ENCODE peak calls at places on chromosomes 1 and 21, in four cellular contexts. P is GM12878, W is H1, C is HepG2. Y is an unnamed sample.

GRCh38 chr1:206012086-206012859 is 9.1 kb upstream of the RAB7B start:
- DNase-seq in C (peak; percentile 29), W (no peak), P (peak; percentile 66), Y (no peak)

GRCh38 chr21:40120944-40121575 is 253.8 kb downstream of the PCP4 start:
- DNase-seq in W (no peak), C (peak; percentile 2), P (no peak), Y (peak; percentile 40)

GRCh38 chr1:32769524-32770220 is 47.5 kb downstream of the YARS1 start:
- DNase-seq in P (no peak), C (no peak), W (no peak), Y (no peak)

GRCh38 chr1:17229379-17229778 is 19.5 kb upstream of the PADI3 start:
- DNase-seq in P (no peak), W (no peak), C (no peak), Y (no peak)

GRCh38 chr21:32320059-32320458 is 21.4 kb downstream of the MRAP start:
- DNase-seq in W (no peak), C (no peak), P (no peak), Y (no peak)

GRCh38 chr1:204564835-204565234 is 48.6 kb downstream of the MDM4 start:
- DNase-seq in P (peak; percentile 73), W (no peak), C (no peak), Y (no peak)

GRCh38 chr1:205797122-205797521 is 15.9 kb downstream of the SLC41A1 start:
- DNase-seq in W (no peak), C (no peak), P (no peak), Y (no peak)

GRCh38 chr1:61183471-61184034 is 101.2 kb downstream of the NFIA start:
- DNase-seq in C (peak; percentile 94), P (no peak), W (no peak), Y (no peak)

GRCh38 chr1:119531606-119532323 is 24.8 kb downstream of the HSD3B1 start:
- DNase-seq in P (no peak), W (no peak), C (no peak), Y (no peak)

GRCh38 chr1:154193821-154194220 is 1.9 kb upstream of the TPM3 start:
- DNase-seq in W (no peak), C (peak; percentile 52), P (no peak), Y (no peak)

GRCh38 chr1:55375617-55376258 is 160.6 kb upstream of the USP24 start:
- DNase-seq in W (no peak), P (no peak), C (peak; percentile 34), Y (peak; percentile 65)

GRCh38 chr1:17315542-17316130 is 7.6 kb downstream of the PADI4 start:
- DNase-seq in W (peak; percentile 47), C (no peak), P (no peak), Y (no peak)

GRCh38 chr21:45381036-45381787 is 23.8 kb upstream of the COL18A1 start:
- DNase-seq in P (no peak), C (no peak), W (no peak), Y (no peak)

GRCh38 chr1:198496216-198497143 is 44.0 kb downstream of the ATP6V1G3 start:
- DNase-seq in C (no peak), P (no peak), W (no peak), Y (no peak)

GRCh38 chr1:3454811-3455618 is 550 bp downstream of the ARHGEF16 start:
- DNase-seq in C (peak; percentile 88), P (no peak), W (peak; percentile 47), Y (peak; percentile 74)

GRCh38 chr1:157399984-157400382 is 152.3 kb downstream of the FCRL5 start:
- DNase-seq in P (no peak), C (peak; percentile 10), W (no peak), Y (no peak)

GRCh38 chr21:46189213-46189958 is 5.1 kb upstream of the SPATC1L start:
- DNase-seq in W (no peak), P (no peak), C (no peak), Y (peak; percentile 62)

GRCh38 chr1:22976461-22977243 is 4.0 kb upstream of the LACTBL1 start:
- DNase-seq in P (peak; percentile 40), W (peak; percentile 57), C (peak; percentile 74), Y (peak; percentile 82)

GRCh38 chr1:94612555-94613204 is 71.1 kb upstream of the F3 start:
- DNase-seq in C (no peak), P (no peak), W (no peak), Y (no peak)

GRCh38 chr1:26538480-26539412 is 9.2 kb downstream of the RPS6KA1 start:
- DNase-seq in C (peak; percentile 41), W (no peak), P (no peak), Y (peak; percentile 69)

GRCh38 chr21:39159342-39160063 is 23.7 kb downstream of the PSMG1 start:
- DNase-seq in C (no peak), P (no peak), W (no peak), Y (no peak)

GRCh38 chr1:92749024-92749634 is 35.8 kb downstream of the EVI5 start:
- DNase-seq in P (no peak), C (peak; percentile 62), W (no peak), Y (peak; percentile 22)

GRCh38 chr1:226920446-226920894 is 19.6 kb upstream of the COQ8A start:
- DNase-seq in C (peak; percentile 79), P (no peak), W (no peak), Y (no peak)

GRCh38 chr1:174789399-174789798 is 210.3 kb upstream of the CACYBP start:
- DNase-seq in W (no peak), P (peak; percentile 50), C (no peak), Y (no peak)

GRCh38 chr1:90821793-90822359 is 104.8 kb upstream of the BARHL2 start:
- DNase-seq in W (no peak), P (no peak), C (no peak), Y (no peak)

GRCh38 chr21:44407493-44407892 is 47.8 kb upstream of the LRRC3 start:
- DNase-seq in W (no peak), C (no peak), P (no peak), Y (peak; percentile 2)

GRCh38 chr1:230308039-230308438 is 118.1 kb downstream of the PGBD5 start:
- DNase-seq in C (no peak), W (no peak), P (no peak), Y (no peak)

GRCh38 chr1:205632374-205633169 is 761 bp upstream of the ELK4 start:
- DNase-seq in C (no peak), W (no peak), P (no peak), Y (no peak)

GRCh38 chr1:55481634-55482033 is 266.5 kb upstream of the USP24 start:
- DNase-seq in P (no peak), C (no peak), W (no peak), Y (no peak)

DNA sequence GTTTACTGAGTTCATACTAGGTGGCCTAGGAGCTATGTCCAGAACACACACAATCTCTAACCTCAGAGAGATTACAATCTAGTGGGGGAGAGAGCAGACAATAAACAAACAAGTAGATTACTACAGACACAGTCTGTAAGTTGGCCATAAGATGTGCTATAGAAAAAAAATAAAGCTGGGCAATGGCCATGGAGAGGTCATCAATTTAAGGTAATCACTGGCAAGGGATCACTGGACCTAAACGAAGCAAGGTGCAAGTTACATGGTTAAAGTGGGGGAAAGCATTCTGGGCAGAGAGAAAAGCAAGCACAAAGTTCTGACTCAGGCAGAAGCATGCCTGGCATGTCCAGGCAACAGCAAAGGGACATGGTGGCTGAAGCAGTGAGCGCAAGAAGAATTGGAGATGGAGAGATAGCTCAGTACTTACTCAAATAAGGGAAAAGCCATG is 147.0 kb downstream of the RERE start:
- DNase-seq in W (no peak), P (no peak), C (peak; percentile 79), Y (no peak)
- H3K4me2 ChIP-seq in W (no peak overlapping the region), P (no peak overlapping the region), C (peak overlapping the region; percentile 41), Y (peak overlapping the region; percentile 25)

GRCh38 chr1:14303011-14303410 is 295.5 kb upstream of the KAZN start:
- DNase-seq in W (no peak), C (no peak), P (no peak), Y (no peak)

GRCh38 chr1:14300991-14301703 is 297.3 kb upstream of the KAZN start:
- DNase-seq in W (no peak), C (no peak), P (no peak), Y (peak; percentile 23)

GRCh38 chr1:14302025-14302424 is 296.5 kb upstream of the KAZN start:
- DNase-seq in P (no peak), C (no peak), W (no peak), Y (no peak)

GRCh38 chr1:14301704-14302024 is 296.8 kb upstream of the KAZN start:
- DNase-seq in C (no peak), W (no peak), P (no peak), Y (no peak)

GRCh38 chr1:14304381-14304865 is 294.1 kb upstream of the KAZN start:
- DNase-seq in C (no peak), P (no peak), W (no peak), Y (no peak)
- TF ChIP-seq POLR2AphosphoS5 in C (no peak), P (no peak), W (no peak), Y (no peak)

GRCh38 chr1:213055087-213055591 is 4.1 kb downstream of the RPS6KC1 start:
- DNase-seq in W (no peak), C (no peak), P (no peak), Y (no peak)
- TF ChIP-seq TAF1 in W (no peak), C (no peak), P (no peak), Y (no peak)

GRCh38 chr1:96880626-96881025 is 159.0 kb downstream of the PTBP2 start:
- DNase-seq in P (no peak), W (no peak), C (no peak), Y (no peak)

GRCh38 chr1:96887501-96887900 is 165.9 kb downstream of the PTBP2 start:
- DNase-seq in P (no peak), W (no peak), C (no peak), Y (no peak)

GRCh38 chr1:96886474-96886873 is 164.9 kb downstream of the PTBP2 start:
- DNase-seq in C (no peak), W (no peak), P (no peak), Y (no peak)

GRCh38 chr1:96878640-96879039 is 157.1 kb downstream of the PTBP2 start:
- DNase-seq in C (no peak), W (no peak), P (no peak), Y (no peak)

DNA sequence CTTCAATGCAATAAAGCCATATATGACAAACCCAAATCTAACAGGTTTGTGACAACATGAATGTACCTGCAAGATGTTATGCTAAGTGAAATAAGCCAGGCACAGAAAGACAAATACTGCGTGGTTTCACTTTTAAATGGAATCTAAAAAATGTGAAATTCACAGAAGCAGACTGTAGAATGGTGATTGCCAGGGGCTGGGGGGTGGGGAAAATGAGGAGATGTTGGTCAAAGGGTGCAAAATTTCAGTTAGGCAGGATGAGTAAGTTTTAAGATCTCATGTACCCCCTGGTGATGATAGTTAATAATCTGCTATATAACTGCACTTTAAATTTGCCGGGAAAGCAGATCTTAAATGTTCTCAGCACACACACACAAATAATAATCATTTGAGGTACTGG is 160.5 kb downstream of the PTBP2 start:
- DNase-seq in C (no peak), W (no peak), P (no peak), Y (no peak)
- H3K4me2 ChIP-seq in C (no peak overlapping the region), W (no peak overlapping the region), P (no peak overlapping the region), Y (no peak overlapping the region)

GRCh38 chr1:150161747-150162581 is 12.2 kb downstream of the PLEKHO1 start:
- DNase-seq in P (no peak), W (no peak), C (no peak), Y (no peak)
- TF ChIP-seq POLR2AphosphoS5 in P (peak; percentile 80), W (peak; percentile 83), C (no peak), Y (no peak)

GRCh38 chr21:34360488-34361241 is 3.1 kb upstream of the KCNE2 start:
- DNase-seq in P (no peak), C (no peak), W (no peak), Y (no peak)
- TF ChIP-seq TAF1 in P (no peak), C (no peak), W (no peak), Y (no peak)

Y was measured in SK-N-SH.